ENCODE peak calls at places on chromosomes 1 and 21, in ten cellular contexts. I is heart left ventricle, A is pancreas, Y is AG04450, J is adrenal gland, T is Caco-2, R is testis, D is fibroblast of pulmonary artery, E is neural progenitor cell, L is A549. B is an unnamed sample.

GRCh38 chr1:205528887-205529825 is 24.7 kb downstream of the CDK18 start:
- DNase-seq in T (peak), D (peak), A (peak), L (peak), Y (peak), J (peak), I (peak), R (peak), E (peak), B (peak)

GRCh38 chr21:43608225-43608624 is 51.1 kb downstream of the HSF2BP start:
- DNase-seq in J (no peak), L (no peak), D (peak), T (no peak), I (no peak), R (no peak), Y (no peak), A (no peak), E (no peak), B (no peak)

GRCh38 chr1:147084273-147085096 is 87.8 kb downstream of the PRKAB2 start:
- DNase-seq in Y (peak), D (peak), T (peak), J (peak), R (peak), I (peak), E (peak), A (peak), L (peak), B (peak)

GRCh38 chr1:204366759-204367158 is 7.0 kb upstream of the PLEKHA6 start:
- DNase-seq in I (no peak), T (no peak), Y (no peak), D (peak), A (no peak), R (no peak), J (no peak), E (peak), L (peak), B (no peak)

GRCh38 chr21:44800103-44800502 is 1.5 kb downstream of the UBE2G2 start:
- DNase-seq in T (no peak), R (no peak), A (no peak), J (no peak), L (peak), E (peak), Y (no peak), I (no peak), D (peak), B (peak)

GRCh38 chr21:45496968-45497845 is 45.0 kb downstream of the SLC19A1 start:
- DNase-seq in L (no peak), A (peak), I (peak), R (peak), J (no peak), D (no peak), Y (no peak), E (no peak), T (no peak), B (no peak)

GRCh38 chr1:159828916-159829634 is 2.4 kb downstream of the SLAMF8 start:
- DNase-seq in A (peak), J (peak), E (peak), Y (no peak), T (no peak), D (peak), R (peak), I (peak), L (peak), B (peak)

GRCh38 chr21:41794600-41794999 is 27.7 kb upstream of the RIPK4 start:
- DNase-seq in T (no peak), Y (no peak), I (no peak), J (no peak), E (no peak), A (no peak), L (no peak), R (no peak), D (no peak), B (no peak)

GRCh38 chr1:66729130-66729922 is 22.9 kb upstream of the DYNLT5 start:
- DNase-seq in E (no peak), R (no peak), J (no peak), Y (no peak), L (no peak), I (no peak), A (no peak), T (no peak), D (peak), B (no peak)

GRCh38 chr1:44501022-44501910 is 96.2 kb downstream of the RNF220 start:
- DNase-seq in I (peak), J (no peak), T (no peak), R (no peak), L (no peak), D (no peak), E (peak), Y (no peak), A (no peak), B (no peak)

GRCh38 chr21:29340228-29340627 is 41.5 kb downstream of the BACH1 start:
- DNase-seq in E (no peak), Y (no peak), T (no peak), J (no peak), D (no peak), R (no peak), A (no peak), L (no peak), I (no peak), B (no peak)

GRCh38 chr21:29343517-29343916 is 44.8 kb downstream of the BACH1 start:
- DNase-seq in R (no peak), I (no peak), D (peak), A (peak), Y (peak), T (no peak), J (no peak), L (no peak), E (no peak), B (no peak)

GRCh38 chr21:29346281-29346680 is 47.6 kb downstream of the BACH1 start:
- DNase-seq in I (no peak), A (no peak), T (no peak), R (no peak), E (no peak), J (no peak), D (no peak), L (no peak), Y (no peak), B (no peak)

GRCh38 chr21:29338256-29338655 is 39.5 kb downstream of the BACH1 start:
- DNase-seq in I (no peak), J (peak), D (no peak), A (no peak), E (no peak), R (no peak), T (no peak), Y (no peak), L (no peak), B (no peak)

DNA sequence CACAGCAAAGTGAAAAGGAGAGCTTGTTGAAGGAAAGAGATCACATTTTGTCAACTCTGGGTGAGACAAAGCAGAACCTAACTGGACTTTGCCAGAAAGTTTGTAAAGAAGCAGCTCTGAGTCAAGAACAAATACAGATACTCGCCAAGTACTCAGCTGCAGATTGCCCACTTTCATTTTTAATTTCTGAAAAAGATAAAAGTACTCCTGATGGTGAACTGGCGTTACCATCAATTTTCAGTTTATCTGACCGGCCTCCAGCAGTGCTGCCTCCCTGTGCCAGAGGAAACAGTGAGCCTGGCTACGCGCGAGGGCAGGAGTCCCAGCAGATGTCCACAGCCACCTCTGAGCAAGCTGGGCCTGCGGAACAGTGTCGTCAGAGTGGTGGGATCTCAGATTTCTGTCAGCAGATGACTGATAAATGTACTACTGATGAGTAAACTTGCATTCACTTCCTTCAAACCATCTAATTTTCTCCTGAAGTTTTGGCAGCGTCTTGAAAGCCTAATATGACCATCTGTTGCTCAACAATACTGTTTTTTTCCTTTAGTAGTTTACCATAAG is 43.8 kb downstream of the BACH1 start:
- DNase-seq in E (no peak), I (peak), A (peak), J (no peak), L (peak), Y (peak), D (peak), T (no peak), R (no peak), B (no peak)
- H3K4me3 ChIP-seq in E (no peak), I (no peak), A (no peak), J (no peak), L (no peak), Y (peak), D (peak), T (no peak), R (no peak), B (no peak)

GRCh38 chr21:36999131-36999898 is 7.2 kb upstream of the RIPPLY3 start:
- DNase-seq in Y (no peak), E (no peak), A (no peak), J (no peak), T (no peak), R (no peak), I (no peak), D (no peak), L (no peak), B (no peak)

GRCh38 chr21:37001446-37001845 is 5.1 kb upstream of the RIPPLY3 start:
- DNase-seq in A (no peak), Y (no peak), T (no peak), I (no peak), R (no peak), D (no peak), J (no peak), E (no peak), L (no peak), B (no peak)

GRCh38 chr21:37005548-37006242 is 807 bp upstream of the RIPPLY3 start:
- DNase-seq in I (no peak), Y (no peak), E (peak), R (no peak), T (no peak), L (no peak), D (no peak), A (no peak), J (no peak), B (no peak)

GRCh38 chr21:36994501-36995189 is 11.9 kb upstream of the RIPPLY3 start:
- DNase-seq in T (no peak), L (no peak), I (no peak), Y (no peak), E (peak), J (no peak), D (peak), A (no peak), R (peak), B (no peak)

DNA sequence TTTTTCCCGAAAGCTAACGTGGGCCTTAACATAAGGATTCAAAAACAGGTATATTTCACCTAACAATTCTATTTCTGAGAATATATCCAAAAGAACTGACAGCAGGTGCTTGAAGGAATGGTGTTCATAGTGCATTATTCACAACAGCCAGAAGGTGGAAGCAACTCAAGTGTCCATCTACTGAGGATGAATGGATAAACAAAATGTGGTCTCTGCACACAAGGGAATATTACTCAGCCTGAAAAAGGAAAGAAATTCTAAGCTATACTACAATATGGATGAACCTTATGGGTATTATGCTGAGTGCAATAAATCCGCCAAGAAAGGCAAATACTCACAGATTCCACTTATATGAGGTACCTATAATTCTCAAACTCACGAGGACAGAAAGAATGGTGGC is 6.1 kb upstream of the RIPPLY3 start:
- DNase-seq in R (no peak), L (peak), Y (no peak), E (no peak), A (no peak), J (no peak), T (no peak), I (no peak), D (no peak), B (no peak)
- TF ChIP-seq CTCF in R (no peak), L (peak), Y (no peak), E (no peak), A (no peak), J (no peak), T (peak), I (no peak), D (peak), B (no peak)

GRCh38 chr1:207956976-207957375 is 46.1 kb upstream of the CD34 start:
- DNase-seq in R (no peak), A (no peak), J (no peak), Y (no peak), D (no peak), T (no peak), E (no peak), I (no peak), L (no peak), B (no peak)

GRCh38 chr1:207959995-207960745 is 49.2 kb upstream of the CD34 start:
- DNase-seq in E (no peak), R (no peak), J (no peak), A (no peak), D (no peak), T (no peak), L (no peak), Y (no peak), I (no peak), B (no peak)

GRCh38 chr1:207962716-207963428 is 51.9 kb upstream of the CD34 start:
- DNase-seq in A (peak), E (no peak), L (no peak), R (peak), T (no peak), I (peak), J (peak), Y (no peak), D (peak), B (peak)

GRCh38 chr1:207958376-207959139 is 47.6 kb upstream of the CD34 start:
- DNase-seq in I (no peak), T (no peak), A (no peak), J (no peak), E (no peak), L (no peak), R (no peak), D (no peak), Y (no peak), B (no peak)

DNA sequence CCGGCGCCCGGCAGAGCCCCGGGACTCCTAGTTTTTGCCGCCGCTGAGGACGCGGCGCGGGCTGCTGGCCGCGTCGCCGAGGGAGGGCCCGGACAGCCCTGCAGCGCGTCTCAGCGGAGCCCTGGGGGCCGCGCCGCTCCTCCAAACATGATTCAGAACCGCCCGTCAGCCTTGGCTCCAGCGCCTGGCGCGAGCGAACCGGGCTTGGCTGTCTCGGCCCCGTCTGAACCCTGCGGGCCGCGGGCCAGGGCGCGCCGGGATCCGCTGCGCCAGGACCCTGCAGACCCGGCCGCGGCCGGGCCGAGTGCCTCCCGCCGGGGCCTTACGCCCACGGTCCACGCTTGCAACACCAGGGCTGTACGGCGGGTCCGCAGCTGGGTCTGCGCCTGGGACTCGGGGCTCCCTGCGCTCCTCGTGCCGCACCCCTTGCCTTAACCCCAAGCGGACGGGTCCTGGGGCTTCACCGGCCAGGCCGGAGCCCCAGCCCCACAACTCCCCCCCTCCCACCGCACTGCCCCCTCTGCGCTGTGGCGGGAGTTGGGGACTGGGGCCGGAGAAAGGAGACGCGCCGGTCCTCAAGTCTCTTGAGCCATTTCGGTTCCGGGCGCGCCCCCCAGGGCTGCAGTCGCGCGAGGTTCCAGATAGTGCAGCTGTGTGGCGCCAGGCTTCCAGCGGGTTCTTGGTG is 48.4 kb upstream of the CD34 start:
- DNase-seq in T (no peak), J (peak), Y (no peak), E (peak), A (peak), D (peak), R (peak), I (peak), L (no peak), B (peak)
- H3K4me3 ChIP-seq in T (no peak), J (no peak), Y (peak), E (peak), A (peak), D (peak), R (peak), I (peak), L (no peak), B (peak)

GRCh38 chr1:59967780-59968179 is 41.2 kb upstream of the CYP2J2 start:
- DNase-seq in E (no peak), D (no peak), J (no peak), L (no peak), Y (no peak), R (no peak), A (no peak), T (no peak), I (no peak), B (no peak)
- TF ChIP-seq CTCF in E (no peak), D (no peak), J (no peak), L (no peak), Y (no peak), R (no peak), A (no peak), T (no peak), I (no peak), B (no peak)

DNA sequence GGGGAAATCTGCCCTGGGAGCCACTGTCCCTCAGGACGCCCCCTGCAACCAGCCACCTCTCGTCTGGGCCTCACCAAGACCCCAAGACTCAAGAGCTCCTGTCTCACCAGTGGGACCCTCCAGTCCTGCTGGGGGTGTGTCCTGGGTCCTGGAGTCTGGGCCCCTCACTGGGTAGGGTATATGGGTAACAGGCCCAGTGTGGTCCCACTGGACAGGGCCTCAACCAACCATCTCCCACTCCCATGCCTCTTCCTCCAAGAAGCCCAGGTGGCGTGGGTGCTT is 737 bp upstream of the VWA1 start:
- DNase-seq in D (no peak), I (no peak), J (no peak), R (no peak), T (no peak), L (no peak), Y (no peak), E (no peak), A (no peak), B (no peak)
- H3K4me3 ChIP-seq in D (no peak), I (peak), J (no peak), R (no peak), T (peak), L (no peak), Y (no peak), E (peak), A (no peak), B (no peak)

GRCh38 chr1:210695041-210695440 is 366.3 kb downstream of the HHAT start:
- DNase-seq in E (no peak), Y (no peak), A (no peak), D (no peak), L (no peak), J (no peak), R (no peak), I (no peak), T (no peak), B (no peak)

GRCh38 chr1:210697185-210697584 is 368.5 kb downstream of the HHAT start:
- DNase-seq in I (no peak), E (no peak), L (no peak), D (no peak), R (no peak), Y (no peak), J (no peak), A (no peak), T (no peak), B (no peak)

GRCh38 chr1:210700083-210700482 is 371.4 kb downstream of the HHAT start:
- DNase-seq in I (no peak), D (no peak), J (no peak), L (no peak), Y (no peak), A (no peak), R (no peak), E (no peak), T (no peak), B (no peak)

GRCh38 chr1:210698661-210699060 is 370.0 kb downstream of the HHAT start:
- DNase-seq in I (no peak), J (no peak), Y (no peak), A (no peak), E (no peak), T (no peak), L (no peak), D (no peak), R (no peak), B (no peak)

GRCh38 chr1:210696709-210697108 is 368.0 kb downstream of the HHAT start:
- DNase-seq in J (no peak), T (no peak), E (no peak), I (no peak), D (no peak), A (no peak), Y (no peak), L (no peak), R (no peak), B (no peak)
- TF ChIP-seq CTCF in J (no peak), T (no peak), E (no peak), I (no peak), D (no peak), A (no peak), Y (no peak), L (no peak), R (no peak), B (no peak)

GRCh38 chr1:228865613-228866320 is 130.5 kb downstream of the RHOU start:
- DNase-seq in Y (no peak), L (no peak), T (no peak), A (no peak), E (no peak), I (no peak), J (no peak), R (no peak), D (no peak), B (peak)
- H3K4me3 ChIP-seq in Y (no peak), L (no peak), T (no peak), A (no peak), E (no peak), I (no peak), J (no peak), R (no peak), D (no peak), B (no peak)

GRCh38 chr1:201827321-201828281 is 1.4 kb upstream of the IPO9 start:
- DNase-seq in I (no peak), A (no peak), L (no peak), T (no peak), D (peak), Y (no peak), E (no peak), R (no peak), J (no peak), B (no peak)
- TF ChIP-seq CTCF in I (no peak), A (no peak), L (no peak), T (no peak), D (no peak), Y (no peak), E (no peak), R (no peak), J (no peak), B (no peak)

B was measured in colonic mucosa.